ENCODE peak calls at places on chromosomes 11 and 22, in six cellular contexts. One of them, this sample, is unnamed.

GRCh38 chr11:68806931-68807844 is 34.5 kb downstream of the CPT1A start:
- DNase-seq in skeletal muscle cell: peak
- DNase-seq in HAP-1: no peak
- DNase-seq in fibroblast of pulmonary artery: peak
- DNase-seq in cardiac muscle cell: peak
- DNase-seq in SJSA1: no peak
- DNase-seq in this sample: peak

GRCh38 chr11:36066891-36067290 is 123.0 kb downstream of the LDLRAD3 start:
- DNase-seq in SJSA1: no peak
- DNase-seq in cardiac muscle cell: no peak
- DNase-seq in skeletal muscle cell: no peak
- DNase-seq in HAP-1: no peak
- DNase-seq in fibroblast of pulmonary artery: no peak
- DNase-seq in this sample: no peak

GRCh38 chr22:20441631-20442484 is 4.2 kb upstream of the SCARF2 start:
- DNase-seq in cardiac muscle cell: peak
- DNase-seq in HAP-1: no peak
- DNase-seq in SJSA1: no peak
- DNase-seq in fibroblast of pulmonary artery: peak
- DNase-seq in skeletal muscle cell: no peak
- DNase-seq in this sample: no peak

GRCh38 chr11:74611369-74611861 is 19.0 kb downstream of the POLD3 start:
- DNase-seq in skeletal muscle cell: peak
- DNase-seq in HAP-1: no peak
- DNase-seq in fibroblast of pulmonary artery: peak
- DNase-seq in SJSA1: no peak
- DNase-seq in cardiac muscle cell: peak
- DNase-seq in this sample: peak

GRCh38 chr11:95895815-95896214 is 28.1 kb downstream of the MTMR2 start:
- DNase-seq in SJSA1: no peak
- DNase-seq in HAP-1: no peak
- DNase-seq in skeletal muscle cell: no peak
- DNase-seq in fibroblast of pulmonary artery: no peak
- DNase-seq in cardiac muscle cell: no peak
- DNase-seq in this sample: no peak

GRCh38 chr11:19275496-19275895 is 34.8 kb upstream of the E2F8 start:
- DNase-seq in fibroblast of pulmonary artery: no peak
- DNase-seq in SJSA1: no peak
- DNase-seq in HAP-1: no peak
- DNase-seq in cardiac muscle cell: no peak
- DNase-seq in skeletal muscle cell: no peak
- DNase-seq in this sample: no peak

GRCh38 chr11:109756951-109757350 is 335.0 kb downstream of the C11orf87 start:
- DNase-seq in fibroblast of pulmonary artery: no peak
- DNase-seq in skeletal muscle cell: no peak
- DNase-seq in HAP-1: no peak
- DNase-seq in cardiac muscle cell: no peak
- DNase-seq in SJSA1: no peak
- DNase-seq in this sample: no peak

GRCh38 chr11:72233056-72233772 is 8.6 kb downstream of the INPPL1 start:
- DNase-seq in skeletal muscle cell: no peak
- DNase-seq in fibroblast of pulmonary artery: no peak
- DNase-seq in cardiac muscle cell: no peak
- DNase-seq in HAP-1: no peak
- DNase-seq in SJSA1: no peak
- DNase-seq in this sample: no peak

GRCh38 chr11:28393348-28393747 is 285.2 kb downstream of the METTL15 start:
- DNase-seq in HAP-1: no peak
- DNase-seq in fibroblast of pulmonary artery: no peak
- DNase-seq in SJSA1: no peak
- DNase-seq in cardiac muscle cell: no peak
- DNase-seq in skeletal muscle cell: no peak
- DNase-seq in this sample: no peak

GRCh38 chr11:86115542-86116385 is 46.9 kb upstream of the PICALM start:
- DNase-seq in cardiac muscle cell: no peak
- DNase-seq in HAP-1: no peak
- DNase-seq in SJSA1: no peak
- DNase-seq in fibroblast of pulmonary artery: peak
- DNase-seq in skeletal muscle cell: no peak
- DNase-seq in this sample: no peak

GRCh38 chr11:91261513-91261912 is 963.1 kb upstream of the FAT3 start:
- DNase-seq in SJSA1: no peak
- DNase-seq in cardiac muscle cell: no peak
- DNase-seq in fibroblast of pulmonary artery: no peak
- DNase-seq in skeletal muscle cell: no peak
- DNase-seq in HAP-1: no peak
- DNase-seq in this sample: no peak

GRCh38 chr22:31089101-31090100 is 8.3 kb downstream of the SMTN start:
- DNase-seq in cardiac muscle cell: peak
- DNase-seq in skeletal muscle cell: no peak
- DNase-seq in SJSA1: peak
- DNase-seq in HAP-1: no peak
- DNase-seq in fibroblast of pulmonary artery: peak
- DNase-seq in this sample: no peak

GRCh38 chr11:1570896-1571759 is 943 bp downstream of the DUSP8 start:
- DNase-seq in skeletal muscle cell: no peak
- DNase-seq in cardiac muscle cell: no peak
- DNase-seq in fibroblast of pulmonary artery: no peak
- DNase-seq in SJSA1: no peak
- DNase-seq in HAP-1: no peak
- DNase-seq in this sample: no peak

GRCh38 chr11:130872102-130872501 is 44.2 kb downstream of the SNX19 start:
- DNase-seq in fibroblast of pulmonary artery: no peak
- DNase-seq in SJSA1: no peak
- DNase-seq in HAP-1: no peak
- DNase-seq in skeletal muscle cell: no peak
- DNase-seq in cardiac muscle cell: no peak
- DNase-seq in this sample: no peak

GRCh38 chr22:20464096-20464614 is 26.5 kb upstream of the SCARF2 start:
- DNase-seq in skeletal muscle cell: no peak
- DNase-seq in SJSA1: no peak
- DNase-seq in HAP-1: no peak
- DNase-seq in cardiac muscle cell: no peak
- DNase-seq in fibroblast of pulmonary artery: no peak
- DNase-seq in this sample: no peak

GRCh38 chr11:61873588-61874459 is 17.5 kb downstream of the FADS3 start:
- DNase-seq in skeletal muscle cell: no peak
- DNase-seq in fibroblast of pulmonary artery: no peak
- DNase-seq in HAP-1: no peak
- DNase-seq in SJSA1: no peak
- DNase-seq in cardiac muscle cell: no peak
- DNase-seq in this sample: no peak

GRCh38 chr11:67024966-67025365 is 2.0 kb downstream of the SYT12 start:
- DNase-seq in cardiac muscle cell: no peak
- DNase-seq in skeletal muscle cell: no peak
- DNase-seq in SJSA1: no peak
- DNase-seq in HAP-1: no peak
- DNase-seq in fibroblast of pulmonary artery: no peak
- DNase-seq in this sample: no peak

DNA sequence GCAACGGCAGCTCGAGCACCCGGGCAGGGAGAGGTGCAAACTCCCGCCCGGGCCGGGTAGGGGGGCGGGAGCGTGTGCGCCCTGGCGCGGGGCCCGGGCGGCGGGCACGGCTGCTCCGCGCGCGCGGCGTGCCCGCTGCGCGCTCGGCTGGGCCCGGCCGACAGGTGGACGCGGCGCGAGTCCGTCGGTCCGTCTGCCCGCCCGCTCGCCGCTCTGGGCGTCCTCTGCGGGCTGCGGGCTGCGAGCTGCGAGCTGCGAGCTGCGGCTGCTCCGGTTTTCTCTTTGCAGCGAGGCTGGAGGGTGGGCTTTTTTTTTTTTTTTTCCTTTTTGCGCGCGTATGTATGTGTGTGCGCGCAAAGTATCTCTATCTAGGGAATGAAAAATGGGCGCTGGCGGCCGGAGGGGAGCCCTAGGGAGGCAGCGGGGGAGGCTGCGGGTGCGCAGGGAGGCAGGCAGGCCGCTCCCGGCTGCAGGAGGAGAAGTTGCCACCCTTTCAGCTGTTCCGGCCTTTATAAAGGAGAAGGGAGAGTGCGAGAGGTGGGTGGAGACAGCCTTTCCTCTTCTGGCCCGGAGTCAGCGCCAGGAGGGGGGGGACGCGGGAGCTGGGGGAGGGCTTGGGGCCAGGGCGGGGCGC is at the start of gene PDGFB:
- DNase-seq in HAP-1: no peak
- DNase-seq in SJSA1: no peak
- DNase-seq in skeletal muscle cell: no peak
- DNase-seq in cardiac muscle cell: peak
- DNase-seq in fibroblast of pulmonary artery: peak
- DNase-seq in this sample: no peak
- H3K4me3 ChIP-seq in HAP-1: peak
- H3K4me3 ChIP-seq in SJSA1: peak
- H3K4me3 ChIP-seq in skeletal muscle cell: peak
- H3K4me3 ChIP-seq in cardiac muscle cell: peak
- H3K4me3 ChIP-seq in fibroblast of pulmonary artery: peak
- H3K4me3 ChIP-seq in this sample: no peak

DNA sequence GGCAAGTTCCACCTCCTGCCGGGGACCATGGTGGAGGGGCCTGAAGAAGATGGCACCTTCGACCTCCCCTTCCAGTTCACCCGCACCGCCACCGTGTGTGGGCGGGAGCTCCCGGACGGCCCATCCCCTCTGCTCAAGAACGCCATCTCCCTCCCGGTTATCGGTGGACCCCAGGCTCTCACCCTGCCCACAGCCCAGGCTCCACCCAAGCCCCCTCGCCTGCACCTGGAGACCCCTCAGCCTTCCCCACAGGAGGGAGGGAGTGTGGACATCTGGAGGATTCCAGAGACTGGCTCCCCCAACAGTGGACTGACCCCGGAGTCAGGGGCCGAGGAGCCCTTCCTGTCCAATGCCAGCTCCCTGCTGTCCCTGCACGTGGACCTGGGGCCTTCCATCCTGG is 6.4 kb downstream of the CDC42EP2 start:
- DNase-seq in fibroblast of pulmonary artery: no peak
- DNase-seq in skeletal muscle cell: no peak
- DNase-seq in SJSA1: no peak
- DNase-seq in cardiac muscle cell: no peak
- DNase-seq in HAP-1: no peak
- DNase-seq in this sample: no peak
- H3K4me3 ChIP-seq in fibroblast of pulmonary artery: no peak
- H3K4me3 ChIP-seq in skeletal muscle cell: no peak
- H3K4me3 ChIP-seq in SJSA1: no peak
- H3K4me3 ChIP-seq in cardiac muscle cell: no peak
- H3K4me3 ChIP-seq in HAP-1: no peak
- H3K4me3 ChIP-seq in this sample: no peak

DNA sequence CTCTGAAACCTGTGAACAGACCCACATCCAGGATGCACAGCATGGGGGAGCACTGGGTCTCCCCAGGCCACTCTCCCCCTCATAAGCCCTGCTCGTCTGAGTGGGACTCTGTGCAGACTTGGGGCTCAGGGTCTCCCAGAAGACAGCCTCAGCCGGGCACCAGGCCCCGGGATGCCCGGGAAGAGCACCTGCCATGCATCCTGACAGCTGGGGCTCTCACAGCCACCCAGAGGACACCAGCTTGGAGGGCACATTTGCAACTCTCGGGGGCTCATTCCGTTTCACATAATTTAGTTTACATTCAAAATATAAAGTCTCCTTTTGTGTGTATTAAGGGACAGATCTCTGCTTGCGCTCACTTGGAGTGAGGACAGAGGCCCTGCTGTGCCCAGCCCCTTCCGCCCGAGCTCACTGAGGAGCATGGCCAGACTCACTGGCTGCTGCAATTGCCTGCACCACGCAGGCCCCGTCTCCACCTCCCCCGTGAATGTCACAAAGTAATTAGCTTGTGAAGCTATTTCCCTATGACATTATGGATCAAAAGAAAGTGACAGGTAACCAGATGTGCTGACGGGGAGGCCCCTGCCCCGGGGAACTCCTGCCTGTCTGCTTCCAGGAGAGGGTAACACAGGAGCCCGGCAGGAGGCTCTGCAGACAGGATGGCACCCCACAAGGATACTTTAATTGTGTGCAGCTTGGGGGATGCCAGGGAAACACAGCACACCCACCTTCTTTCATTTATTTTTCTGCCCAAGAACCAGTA is 275.6 kb downstream of the BRD1 start:
- DNase-seq in fibroblast of pulmonary artery: no peak
- DNase-seq in cardiac muscle cell: no peak
- DNase-seq in skeletal muscle cell: no peak
- DNase-seq in SJSA1: no peak
- DNase-seq in HAP-1: no peak
- DNase-seq in this sample: no peak
- H3K4me3 ChIP-seq in fibroblast of pulmonary artery: no peak
- H3K4me3 ChIP-seq in cardiac muscle cell: no peak
- H3K4me3 ChIP-seq in skeletal muscle cell: no peak
- H3K4me3 ChIP-seq in SJSA1: no peak
- H3K4me3 ChIP-seq in HAP-1: no peak
- H3K4me3 ChIP-seq in this sample: no peak

GRCh38 chr11:77418981-77419592 is 54.8 kb downstream of the PAK1 start:
- DNase-seq in HAP-1: no peak
- DNase-seq in skeletal muscle cell: no peak
- DNase-seq in cardiac muscle cell: peak
- DNase-seq in fibroblast of pulmonary artery: peak
- DNase-seq in SJSA1: no peak
- DNase-seq in this sample: no peak
- H3K4me3 ChIP-seq in HAP-1: no peak
- H3K4me3 ChIP-seq in skeletal muscle cell: no peak
- H3K4me3 ChIP-seq in cardiac muscle cell: no peak
- H3K4me3 ChIP-seq in fibroblast of pulmonary artery: no peak
- H3K4me3 ChIP-seq in SJSA1: no peak
- H3K4me3 ChIP-seq in this sample: no peak

DNA sequence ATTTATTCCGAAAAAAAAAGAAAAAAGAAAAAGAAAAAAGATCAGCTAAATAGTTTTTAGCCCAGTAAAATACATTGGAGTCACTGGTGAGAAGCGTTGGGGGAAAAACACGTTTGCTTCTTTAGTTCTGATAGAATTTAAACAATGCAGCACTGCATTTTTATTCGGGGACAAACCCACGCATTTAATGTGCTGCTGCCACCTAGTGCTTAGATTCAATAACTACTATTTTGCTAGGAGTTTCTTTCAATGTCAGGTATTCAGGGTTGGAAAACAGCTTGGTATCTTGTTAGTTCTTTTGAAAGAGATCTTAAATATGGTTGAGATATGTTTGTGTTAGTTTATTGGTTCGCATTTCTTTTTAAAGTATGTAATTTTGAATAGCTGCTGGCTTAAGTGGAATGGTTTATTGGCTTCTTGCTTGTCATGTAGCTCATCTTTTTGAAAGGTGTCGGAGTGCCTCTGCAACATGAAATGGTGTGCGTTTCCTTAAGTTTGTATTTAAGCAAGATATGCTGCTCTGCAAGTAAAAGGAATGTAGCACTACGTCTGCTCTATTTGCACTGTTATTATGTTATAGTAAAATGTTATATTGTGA is 41.9 kb downstream of the SVIP start:
- DNase-seq in HAP-1: peak
- DNase-seq in SJSA1: no peak
- DNase-seq in cardiac muscle cell: peak
- DNase-seq in fibroblast of pulmonary artery: peak
- DNase-seq in skeletal muscle cell: no peak
- DNase-seq in this sample: peak
- H3K4me3 ChIP-seq in HAP-1: no peak
- H3K4me3 ChIP-seq in SJSA1: no peak
- H3K4me3 ChIP-seq in cardiac muscle cell: no peak
- H3K4me3 ChIP-seq in fibroblast of pulmonary artery: no peak
- H3K4me3 ChIP-seq in skeletal muscle cell: no peak
- H3K4me3 ChIP-seq in this sample: no peak

This sample was measured in AG09309.